ENCODE peak calls at places on chromosome 16, in five cellular contexts. E, P, O, U and B are unnamed samples.
A peak's percentile ranks its signal among the peaks of the same experiment; 100 is the strongest.

GRCh38 chr16:54585094-54585493 is 298.5 kb upstream of the IRX3 start:
- DNase-seq in P (no peak), U (no peak), O (no peak), E (no peak), B (no peak)

GRCh38 chr16:67537270-67537635 is 8.6 kb downstream of the RIPOR1 start:
- DNase-seq in P (peak; percentile 73), O (no peak), E (no peak), U (no peak), B (peak; percentile 92)

GRCh38 chr16:73433493-73434307 is 385.8 kb upstream of the ZFHX3 start:
- DNase-seq in P (no peak), O (no peak), E (no peak), U (no peak), B (no peak)

GRCh38 chr16:7137560-7138330 is 194.9 kb upstream of the RBFOX1 start:
- DNase-seq in P (no peak), O (no peak), E (no peak), U (peak; percentile 83), B (no peak)

GRCh38 chr16:47069841-47070584 is 73.7 kb downstream of the NETO2 start:
- DNase-seq in P (no peak), O (no peak), E (no peak), U (no peak), B (no peak)

GRCh38 chr16:67783353-67783725 is 23.0 kb downstream of the RANBP10 start:
- DNase-seq in U (no peak), O (no peak), P (no peak), E (no peak), B (no peak)

GRCh38 chr16:1900452-1900774 is 17.8 kb downstream of the HS3ST6 start:
- DNase-seq in P (no peak), O (no peak), E (no peak), U (no peak), B (peak; percentile 29)

GRCh38 chr16:15043344-15043743 is 12.5 kb downstream of the NTAN1 start:
- DNase-seq in E (no peak), U (no peak), P (no peak), O (no peak), B (no peak)

GRCh38 chr16:85037050-85037410 is 9.4 kb downstream of the KIAA0513 start:
- DNase-seq in U (peak; percentile 83), O (peak; percentile 57), E (no peak), P (no peak), B (no peak)

GRCh38 chr16:84054271-84054670 is 11.7 kb upstream of the SLC38A8 start:
- DNase-seq in P (peak; percentile 9), U (no peak), O (no peak), E (no peak), B (peak; percentile 62)

GRCh38 chr16:70715113-70715711 is 29.4 kb upstream of the MTSS2 start:
- DNase-seq in P (no peak), O (peak; percentile 98), U (peak; percentile 96), E (peak; percentile 98), B (peak; percentile 97)

GRCh38 chr16:1102921-1103648 is 7.0 kb upstream of the C1QTNF8 start:
- DNase-seq in E (no peak), P (peak; percentile 75), O (no peak), U (peak; percentile 57), B (no peak)